ENCODE peak calls at places on chromosomes 6 and 20, in seven cellular contexts. Y, B, K, J, O, L and Z are unnamed samples.

GRCh38 chr6:37368961-37369320 is 15.2 kb downstream of the RNF8 start:
- DNase-seq in Y (no peak), B (no peak), K (no peak), J (no peak), O (no peak), L (no peak), Z (no peak)

GRCh38 chr20:29689411-29690225 is 1567.8 kb upstream of the DEFB115 start:
- DNase-seq in Y (no peak), B (no peak), K (no peak), J (peak; percentile 54), O (peak; percentile 60), L (no peak), Z (no peak)

GRCh38 chr6:9404351-9405146 is 969.2 kb upstream of the SLC35B3 start:
- DNase-seq in Y (no peak), B (no peak), K (no peak), J (no peak), O (no peak), L (no peak), Z (no peak)

GRCh38 chr20:59789641-59790040 is 143.8 kb downstream of the SYCP2 start:
- DNase-seq in Y (no peak), B (no peak), K (peak; percentile 3), J (peak; percentile 29), O (no peak), L (no peak), Z (no peak)

GRCh38 chr20:62132421-62132820 is 10.1 kb downstream of the LSM14B start:
- DNase-seq in Y (no peak), B (no peak), K (no peak), J (no peak), O (no peak), L (no peak), Z (no peak)

GRCh38 chr6:127923135-127923534 is 22.3 kb upstream of the THEMIS start:
- DNase-seq in Y (no peak), B (no peak), K (no peak), J (no peak), O (no peak), L (no peak), Z (no peak)

GRCh38 chr20:37316775-37317170 is 27.3 kb downstream of the MANBAL start:
- DNase-seq in Y (no peak), B (no peak), K (no peak), J (no peak), O (no peak), L (no peak), Z (no peak)

GRCh38 chr6:39555136-39555535 is 170.1 kb downstream of the KIF6 start:
- DNase-seq in Y (no peak), B (no peak), K (no peak), J (no peak), O (no peak), L (no peak), Z (no peak)

GRCh38 chr20:32227316-32227715 is 19.6 kb downstream of the POFUT1 start:
- DNase-seq in Y (no peak), B (no peak), K (no peak), J (no peak), O (no peak), L (no peak), Z (no peak)

GRCh38 chr6:150228067-150228733 is 85.4 kb downstream of the PPP1R14C start:
- DNase-seq in Y (no peak), B (no peak), K (no peak), J (no peak), O (no peak), L (no peak), Z (no peak)

GRCh38 chr20:51425347-51426106 is 117.0 kb downstream of the NFATC2 start:
- DNase-seq in Y (no peak), B (no peak), K (no peak), J (no peak), O (no peak), L (no peak), Z (no peak)

GRCh38 chr20:2752631-2753455 is 47.6 kb downstream of the CPXM1 start:
- DNase-seq in Y (no peak), B (no peak), K (no peak), J (no peak), O (peak; percentile 50), L (peak; percentile 43), Z (no peak)

GRCh38 chr6:35047265-35048011 is 93.7 kb downstream of the TCP11 start:
- DNase-seq in Y (no peak), B (no peak), K (peak; percentile 83), J (no peak), O (peak; percentile 80), L (no peak), Z (no peak)

GRCh38 chr6:145086197-145086596 is 649.1 kb downstream of the EPM2A start:
- DNase-seq in Y (no peak), B (no peak), K (no peak), J (no peak), O (peak; percentile 76), L (peak; percentile 28), Z (no peak)

GRCh38 chr6:111416529-111416928 is 66.5 kb downstream of the REV3L start:
- DNase-seq in Y (no peak), B (no peak), K (no peak), J (no peak), O (no peak), L (no peak), Z (no peak)

GRCh38 chr20:17169575-17170136 is 57.2 kb upstream of the PCSK2 start:
- DNase-seq in Y (no peak), B (no peak), K (no peak), J (no peak), O (no peak), L (no peak), Z (no peak)

GRCh38 chr6:166572370-166573261 is 13.9 kb downstream of the RAMACL start:
- DNase-seq in Y (peak; percentile 75), B (no peak), K (no peak), J (no peak), O (peak; percentile 88), L (peak; percentile 27), Z (no peak)
- H3K4me3 ChIP-seq in Y (no peak overlapping the region), B (no peak overlapping the region), K (no peak overlapping the region), J (no peak overlapping the region), O (no peak overlapping the region), L (no peak overlapping the region), Z (no peak overlapping the region)

GRCh38 chr6:7086488-7086887 is 21.3 kb upstream of the RREB1 start:
- DNase-seq in Y (peak; percentile 30), B (peak; percentile 64), K (peak; percentile 60), J (no peak), O (peak; percentile 33), L (peak; percentile 7), Z (no peak)
- H3K4me3 ChIP-seq in Y (no peak overlapping the region), B (no peak overlapping the region), K (peak overlapping the region; percentile 33), J (peak overlapping the region; percentile 40), O (no peak overlapping the region), L (no peak overlapping the region), Z (peak overlapping the region; percentile 9)

GRCh38 chr6:3165631-3166534 is 8.5 kb upstream of the TUBB2A start:
- DNase-seq in Y (no peak), B (no peak), K (no peak), J (no peak), O (peak; percentile 83), L (no peak), Z (no peak)
- H3K4me3 ChIP-seq in Y (no peak overlapping the region), B (no peak overlapping the region), K (no peak overlapping the region), J (no peak overlapping the region), O (no peak overlapping the region), L (no peak overlapping the region), Z (no peak overlapping the region)

DNA sequence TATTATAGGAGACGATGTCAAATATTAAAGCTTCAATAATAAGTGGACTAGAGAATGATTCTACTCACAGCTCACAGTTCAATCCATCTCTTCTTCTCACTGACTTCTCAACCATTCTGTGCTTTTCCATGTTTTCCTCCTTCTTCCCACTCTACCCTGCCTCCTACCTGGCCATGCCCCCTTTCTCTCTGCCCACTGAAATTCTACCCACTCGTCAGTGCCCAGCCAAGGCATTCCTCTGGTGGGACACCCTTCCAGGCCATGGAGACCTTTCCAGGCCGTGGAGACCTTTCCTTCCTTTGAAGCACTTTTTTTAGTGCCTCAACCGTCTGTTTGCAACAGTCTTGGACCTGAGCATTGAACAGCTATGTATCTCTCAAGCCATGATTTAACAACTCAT is 18.5 kb downstream of the BACH2 start:
- DNase-seq in Y (no peak), B (no peak), K (no peak), J (no peak), O (no peak), L (no peak), Z (no peak)
- H3K4me3 ChIP-seq in Y (no peak overlapping the region), B (no peak overlapping the region), K (no peak overlapping the region), J (no peak overlapping the region), O (no peak overlapping the region), L (no peak overlapping the region), Z (no peak overlapping the region)

DNA sequence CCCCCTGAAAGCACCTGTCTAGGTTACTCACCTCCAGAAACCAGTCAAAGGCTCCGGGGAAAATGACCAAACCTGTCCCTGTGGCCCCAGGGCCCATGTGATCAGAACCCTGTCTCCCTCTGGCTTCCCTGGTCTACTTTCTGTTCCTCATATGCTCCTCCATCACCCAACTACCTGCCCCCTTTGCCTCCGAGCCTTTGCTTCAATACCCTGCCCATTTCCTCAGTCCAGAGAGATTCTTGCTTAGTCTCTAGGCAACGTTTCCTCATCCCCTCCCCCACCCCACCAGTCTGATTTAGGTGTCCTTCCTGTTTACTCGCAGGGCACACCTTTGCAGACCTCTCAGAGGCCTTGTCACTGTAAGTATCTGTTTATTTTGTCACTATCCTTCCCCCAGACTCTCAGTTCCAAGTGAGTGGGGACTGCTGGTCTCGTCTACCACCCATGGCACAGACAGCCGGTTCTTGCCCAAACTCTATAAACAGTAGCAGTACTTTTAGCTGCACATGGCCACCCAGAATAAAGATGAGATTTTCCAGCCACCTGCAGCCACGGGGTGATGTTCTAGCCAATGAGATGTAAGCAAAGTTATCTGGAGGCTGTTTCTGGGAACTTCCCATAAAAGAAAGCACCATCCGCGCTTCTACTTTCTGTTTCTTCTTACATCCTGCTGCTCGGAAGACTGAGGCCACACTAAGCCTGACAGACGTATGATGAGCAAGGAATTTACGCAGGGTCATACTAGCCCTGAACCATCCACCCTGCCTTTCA is 13.3 kb downstream of the ELOVL5 start:
- DNase-seq in Y (peak; percentile 32), B (no peak), K (no peak), J (no peak), O (no peak), L (peak; percentile 26), Z (no peak)
- H3K4me3 ChIP-seq in Y (no peak overlapping the region), B (no peak overlapping the region), K (no peak overlapping the region), J (no peak overlapping the region), O (no peak overlapping the region), L (no peak overlapping the region), Z (no peak overlapping the region)